ENCODE peak calls at places on chromosomes 1 and 21, in four cellular contexts. Q is AG04450, K is NCI-H1092 treated with DMSO at 0.1 percent for 48 hours, P is LHCN-M2. U is an unnamed sample.

GRCh38 chr1:245332085-245332484 is 177.3 kb downstream of the KIF26B start:
- DNase-seq in P (no peak), Q (no peak), K (no peak), U (no peak)

GRCh38 chr1:9731051-9731537 is 79.6 kb downstream of the PIK3CD start:
- DNase-seq in P (no peak), Q (no peak), K (no peak), U (no peak)

GRCh38 chr21:38822754-38823374 is 17.1 kb downstream of the ETS2 start:
- DNase-seq in P (no peak), Q (no peak), K (no peak), U (no peak)

GRCh38 chr1:97551113-97551512 is 369.7 kb downstream of the DPYD start:
- DNase-seq in P (no peak), K (no peak), Q (no peak), U (no peak)

GRCh38 chr1:25737151-25737550 is 62.8 kb upstream of the SELENON start:
- DNase-seq in P (no peak), K (peak), Q (no peak), U (peak)

GRCh38 chr21:18549214-18549905 is 145.8 kb upstream of the TMPRSS15 start:
- DNase-seq in P (peak), Q (no peak), K (no peak), U (no peak)

GRCh38 chr1:98086796-98087195 is 166.0 kb upstream of the DPYD start:
- DNase-seq in Q (peak), K (no peak), P (peak), U (peak)

GRCh38 chr1:17833661-17834501 is 78.7 kb downstream of the ACTL8 start:
- DNase-seq in Q (no peak), P (no peak), K (peak), U (no peak)

GRCh38 chr1:152179566-152179965 is 20.5 kb upstream of the RPTN start:
- DNase-seq in Q (no peak), K (no peak), P (no peak), U (no peak)

GRCh38 chr1:204923209-204923608 is 52.5 kb downstream of the NFASC start:
- DNase-seq in P (no peak), Q (no peak), K (no peak), U (no peak)

GRCh38 chr1:10779201-10779600 is 17.2 kb downstream of the CASZ1 start:
- DNase-seq in K (peak), Q (no peak), P (no peak), U (peak)

GRCh38 chr1:81760487-81761097 is 40.1 kb upstream of the ADGRL2 start:
- DNase-seq in P (peak), K (peak), Q (peak), U (no peak)

GRCh38 chr1:26861286-26861701 is 1.7 kb upstream of the SFN start:
- DNase-seq in Q (no peak), K (no peak), P (peak), U (no peak)

GRCh38 chr1:51044834-51045233 is 57.2 kb upstream of the C1orf185 start:
- DNase-seq in P (peak), Q (no peak), K (no peak), U (no peak)

GRCh38 chr1:53899206-53899628 is 5.2 kb downstream of the DIO1 start:
- DNase-seq in P (peak), Q (peak), K (peak), U (peak)

GRCh38 chr1:51071291-51071690 is 30.7 kb upstream of the C1orf185 start:
- DNase-seq in Q (no peak), P (no peak), K (no peak), U (no peak)

GRCh38 chr1:1429671-1430073 is 5.8 kb upstream of the VWA1 start:
- DNase-seq in Q (no peak), P (no peak), K (no peak), U (no peak)

GRCh38 chr1:50272923-50273322 is 150.3 kb downstream of the DMRTA2 start:
- DNase-seq in Q (no peak), K (peak), P (no peak), U (no peak)

GRCh38 chr1:87243573-87243972 is 85.1 kb upstream of the LMO4 start:
- DNase-seq in P (no peak), K (no peak), Q (peak), U (no peak)

GRCh38 chr1:14733053-14733778 is 134.7 kb downstream of the KAZN start:
- DNase-seq in Q (no peak), K (no peak), P (no peak), U (no peak)

GRCh38 chr21:35329940-35330670 is 281.0 kb upstream of the RUNX1 start:
- DNase-seq in Q (no peak), K (peak), P (no peak), U (no peak)

GRCh38 chr21:45255381-45256020 is 32.2 kb downstream of the POFUT2 start:
- DNase-seq in Q (no peak), P (no peak), K (no peak), U (no peak)

GRCh38 chr1:225815526-225816178 is 5.7 kb downstream of the EPHX1 start:
- DNase-seq in K (peak), P (no peak), Q (no peak), U (no peak)

GRCh38 chr1:61450454-61451213 is 274.3 kb downstream of the TM2D1 start:
- DNase-seq in K (no peak), P (no peak), Q (no peak), U (no peak)

GRCh38 chr1:9867408-9868243 is 42.4 kb downstream of the CTNNBIP1 start:
- DNase-seq in K (peak), P (peak), Q (peak), U (no peak)

GRCh38 chr1:78918157-78918556 is 88.4 kb downstream of the ADGRL4 start:
- DNase-seq in Q (no peak), K (no peak), P (peak), U (no peak)

GRCh38 chr1:223248787-223249175 is 105.7 kb upstream of the TLR5 start:
- DNase-seq in Q (no peak), P (no peak), K (no peak), U (no peak)

GRCh38 chr1:45018599-45019230 is 6.7 kb downstream of the UROD start:
- DNase-seq in Q (peak), K (peak), P (peak), U (no peak)

GRCh38 chr1:11940260-11940921 is 5.9 kb downstream of the PLOD1 start:
- DNase-seq in Q (no peak), P (peak), K (peak), U (no peak)

GRCh38 chr1:101316801-101317200 is 80.0 kb downstream of the S1PR1 start:
- DNase-seq in Q (no peak), K (no peak), P (no peak), U (no peak)

GRCh38 chr1:163410073-163410522 is 88.3 kb downstream of the NUF2 start:
- DNase-seq in P (peak), K (peak), Q (peak), U (peak)

GRCh38 chr1:3012511-3013291 is 8.6 kb upstream of the ACTRT2 start:
- DNase-seq in K (no peak), Q (no peak), P (no peak), U (no peak)

GRCh38 chr1:33142483-33143065 is 39.3 kb downstream of the TRIM62 start:
- DNase-seq in Q (no peak), K (no peak), P (no peak), U (no peak)

GRCh38 chr1:77015748-77016341 is 148.6 kb downstream of the ST6GALNAC5 start:
- DNase-seq in Q (no peak), K (no peak), P (no peak), U (no peak)

GRCh38 chr1:156376146-156376545 is 7.1 kb downstream of the RHBG start:
- DNase-seq in P (peak), Q (no peak), K (no peak), U (no peak)

GRCh38 chr1:114131526-114132220 is 22.0 kb downstream of the SYT6 start:
- DNase-seq in K (no peak), Q (no peak), P (no peak), U (no peak)

GRCh38 chr1:100134872-100135271 is 1.9 kb downstream of the TRMT13 start:
- DNase-seq in P (peak), K (no peak), Q (no peak), U (no peak)

GRCh38 chr1:150563340-150564038 is 14.3 kb downstream of the ADAMTSL4 start:
- DNase-seq in Q (no peak), P (peak), K (peak), U (no peak)

U was measured in kidney epithelial cell.